ENCODE peak calls at places on chromosomes 1 and 21, in ten cellular contexts. N is AG09319, G is astrocyte of the spinal cord, F is BJ, A is colonic mucosa, S is A673, D is Peyer's patch, K is testis, Z is nephron progenitor cell, L is CD14-positive monocyte. R is an unnamed sample.

GRCh38 chr1:159056069-159056698 is 20.4 kb downstream of the AIM2 start:
- DNase-seq in A (no peak), D (no peak), F (no peak), K (no peak), L (no peak), G (no peak), S (peak; percentile 31), N (no peak), Z (no peak), R (no peak)

GRCh38 chr1:156619582-156619955 is 354 bp downstream of the HAPLN2 start:
- DNase-seq in G (no peak), Z (no peak), F (no peak), S (no peak), K (no peak), N (no peak), A (no peak), D (no peak), L (no peak), R (no peak)

GRCh38 chr1:8382608-8383525 is 65.0 kb downstream of the SLC45A1 start:
- DNase-seq in G (no peak), S (no peak), A (no peak), K (no peak), F (no peak), N (no peak), D (no peak), L (no peak), Z (no peak), R (no peak)

GRCh38 chr1:58446368-58446767 is 100.2 kb downstream of the OMA1 start:
- DNase-seq in F (no peak), D (no peak), L (no peak), A (no peak), Z (no peak), K (peak; percentile 73), G (no peak), S (no peak), N (no peak), R (no peak)

GRCh38 chr1:205597691-205598314 is 34.0 kb downstream of the ELK4 start:
- DNase-seq in F (no peak), A (no peak), D (peak; percentile 30), K (no peak), G (no peak), Z (no peak), N (no peak), L (no peak), S (no peak), R (no peak)

GRCh38 chr1:94182191-94182590 is 55.2 kb downstream of the ARHGAP29 start:
- DNase-seq in G (no peak), S (no peak), D (no peak), A (no peak), Z (no peak), K (no peak), L (no peak), N (no peak), F (no peak), R (no peak)

GRCh38 chr1:4650486-4650885 is 3.9 kb upstream of the AJAP1 start:
- DNase-seq in Z (no peak), L (no peak), F (peak; percentile 11), D (no peak), K (no peak), N (no peak), A (no peak), S (no peak), G (no peak), R (no peak)

GRCh38 chr1:6241887-6242740 is 1.9 kb upstream of the HES3 start:
- DNase-seq in G (no peak), A (no peak), S (no peak), N (no peak), D (no peak), F (no peak), L (no peak), Z (peak; percentile 48), K (no peak), R (no peak)

GRCh38 chr21:16588433-16588860 is 858.7 kb downstream of the USP25 start:
- DNase-seq in K (peak; percentile 70), F (peak; percentile 31), S (peak; percentile 50), N (peak; percentile 28), L (no peak), G (peak; percentile 81), Z (peak; percentile 61), A (peak; percentile 32), D (peak; percentile 48), R (peak; percentile 89)

GRCh38 chr21:41168391-41169257 is 664 bp downstream of the BACE2 start:
- DNase-seq in K (peak; percentile 68), S (peak; percentile 38), Z (peak; percentile 59), G (peak; percentile 62), L (no peak), N (no peak), A (peak; percentile 67), F (no peak), D (peak; percentile 75), R (peak; percentile 10)

GRCh38 chr1:60222492-60223369 is 149.2 kb upstream of the C1orf87 start:
- DNase-seq in N (no peak), A (no peak), K (no peak), G (no peak), F (no peak), L (no peak), S (no peak), D (no peak), Z (no peak), R (no peak)

GRCh38 chr1:235946570-235946981 is 79.9 kb upstream of the LYST start:
- DNase-seq in F (no peak), K (no peak), G (peak; percentile 83), Z (no peak), D (no peak), S (no peak), N (no peak), A (peak; percentile 16), L (no peak), R (peak; percentile 43)

GRCh38 chr1:39508857-39509305 is 17.4 kb downstream of the BMP8A start:
- DNase-seq in Z (no peak), K (no peak), F (no peak), D (no peak), S (no peak), N (no peak), G (peak; percentile 13), A (no peak), L (peak; percentile 32), R (no peak)

GRCh38 chr1:228236744-228237143 is 28.9 kb downstream of the OBSCN start:
- DNase-seq in N (no peak), S (peak; percentile 58), A (peak; percentile 60), D (peak; percentile 78), G (no peak), K (peak; percentile 38), F (no peak), Z (no peak), L (no peak), R (peak; percentile 40)

DNA sequence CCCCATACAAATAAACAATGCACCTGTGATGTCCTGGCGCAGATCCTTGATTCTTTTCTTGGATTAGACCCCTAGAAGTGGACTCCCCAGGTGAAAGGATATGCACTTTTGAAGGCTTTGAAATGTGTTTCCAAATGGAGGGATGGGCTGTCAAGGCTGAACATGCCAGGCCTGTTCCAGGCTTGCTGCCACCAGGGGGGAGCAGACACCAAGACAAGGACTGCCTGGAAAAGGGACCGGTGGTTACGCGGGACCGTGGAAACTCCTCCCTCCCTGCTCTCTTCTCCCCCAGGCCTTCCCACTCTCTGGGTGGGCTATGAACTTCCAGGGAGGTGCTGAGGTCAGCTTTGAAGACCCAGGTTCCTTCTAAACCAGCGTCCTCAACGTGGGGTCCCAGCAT is 12.7 kb downstream of the C1QB start:
- DNase-seq in G (peak; percentile 20), S (peak; percentile 48), A (no peak), Z (peak; percentile 71), K (peak; percentile 63), D (peak; percentile 49), N (no peak), F (no peak), L (no peak), R (peak; percentile 26)
- TF ChIP-seq CTCF in G (peak; percentile 66), S (peak; percentile 61), A (peak; percentile 39), Z (peak; percentile 61), K (peak; percentile 42), D (peak; percentile 54), N (peak; percentile 24), F (peak; percentile 57), L (no peak), R (peak; percentile 77)

DNA sequence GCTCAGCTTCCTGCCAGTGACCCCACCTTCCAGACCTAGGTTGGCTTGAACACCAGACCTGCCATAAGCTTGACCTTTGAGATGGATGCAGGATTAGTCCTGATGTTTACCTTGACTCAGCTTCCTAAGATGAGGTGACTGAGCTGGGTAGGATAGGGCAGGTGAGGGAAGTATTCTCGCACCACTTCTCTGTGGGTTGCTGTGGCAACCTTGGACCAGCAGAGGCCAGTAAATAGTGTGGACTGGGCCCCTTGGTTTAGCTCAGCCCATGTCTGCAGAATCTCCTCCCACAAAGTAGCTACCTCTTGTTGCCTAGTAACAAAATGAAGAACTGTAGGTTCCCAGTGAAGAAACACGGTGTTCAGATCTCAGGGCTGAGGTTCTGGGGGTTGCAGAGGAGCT is 8.4 kb downstream of the RPS6KA1 start:
- DNase-seq in D (peak; percentile 88), A (peak; percentile 56), L (peak; percentile 82), G (peak; percentile 13), N (no peak), F (no peak), Z (no peak), K (peak; percentile 48), S (no peak), R (peak; percentile 36)
- TF ChIP-seq CTCF in D (peak; percentile 36), A (no peak), L (peak; percentile 54), G (peak; percentile 47), N (peak; percentile 33), F (peak; percentile 39), Z (peak; percentile 12), K (peak; percentile 30), S (no peak), R (peak; percentile 31)

GRCh38 chr1:102178483-102178882 is 181.8 kb upstream of the OLFM3 start:
- DNase-seq in F (no peak), S (no peak), K (no peak), Z (no peak), L (no peak), N (no peak), D (no peak), A (no peak), G (no peak), R (no peak)

GRCh38 chr1:102172200-102172599 is 175.5 kb upstream of the OLFM3 start:
- DNase-seq in L (no peak), F (no peak), Z (no peak), S (peak; percentile 54), N (no peak), K (no peak), D (no peak), A (no peak), G (no peak), R (no peak)

GRCh38 chr1:102174259-102174863 is 177.6 kb upstream of the OLFM3 start:
- DNase-seq in L (no peak), D (peak; percentile 47), S (no peak), G (no peak), A (peak; percentile 40), F (no peak), Z (peak; percentile 5), K (no peak), N (no peak), R (no peak)
- TF ChIP-seq CTCF in L (peak; percentile 14), D (peak; percentile 43), S (peak; percentile 20), G (no peak), A (peak; percentile 28), F (no peak), Z (peak; percentile 50), K (no peak), N (no peak), R (peak; percentile 39)

GRCh38 chr1:27934818-27935549 is at the start of gene SMPDL3B:
- DNase-seq in K (peak; percentile 18), G (no peak), Z (peak; percentile 46), A (peak; percentile 88), L (no peak), N (no peak), S (no peak), D (peak; percentile 82), F (no peak), R (no peak)
- TF ChIP-seq CTCF in K (no peak), G (no peak), Z (no peak), A (no peak), L (no peak), N (no peak), S (no peak), D (peak; percentile 59), F (no peak), R (peak; percentile 12)

R was measured in HFFc6.